ENCODE peak calls at places on chromosomes 16 and 17, in five cellular contexts. One of them, this sample, is unnamed.

GRCh38 chr17:54117452-54117851 is 294.7 kb downstream of the KIF2B start:
- DNase-seq in neuronal stem cell: no peak
- DNase-seq in H9: no peak
- DNase-seq in mesendoderm: no peak
- DNase-seq in mesenchymal stem cell: no peak
- DNase-seq in this sample: no peak

GRCh38 chr17:1558401-1558800 is 4.2 kb downstream of the PITPNA start:
- DNase-seq in neuronal stem cell: no peak
- DNase-seq in mesenchymal stem cell: peak
- DNase-seq in mesendoderm: no peak
- DNase-seq in H9: no peak
- DNase-seq in this sample: no peak

GRCh38 chr17:7114875-7115614 is 423 bp upstream of the ASGR2 start:
- DNase-seq in mesendoderm: no peak
- DNase-seq in mesenchymal stem cell: no peak
- DNase-seq in neuronal stem cell: no peak
- DNase-seq in H9: no peak
- DNase-seq in this sample: no peak

GRCh38 chr16:7140899-7141298 is 191.7 kb upstream of the RBFOX1 start:
- DNase-seq in H9: no peak
- DNase-seq in neuronal stem cell: no peak
- DNase-seq in mesenchymal stem cell: no peak
- DNase-seq in mesendoderm: peak
- DNase-seq in this sample: no peak

GRCh38 chr16:29649560-29650494 is 13.2 kb upstream of the SPN start:
- DNase-seq in mesendoderm: no peak
- DNase-seq in H9: no peak
- DNase-seq in mesenchymal stem cell: no peak
- DNase-seq in neuronal stem cell: no peak
- DNase-seq in this sample: no peak

GRCh38 chr17:81890447-81891302 is 711 bp downstream of the ALYREF start:
- DNase-seq in mesendoderm: no peak
- DNase-seq in H9: peak
- DNase-seq in neuronal stem cell: no peak
- DNase-seq in mesenchymal stem cell: peak
- DNase-seq in this sample: no peak

GRCh38 chr16:55543470-55543869 is 23.0 kb upstream of the CAPNS2 start:
- DNase-seq in mesenchymal stem cell: peak
- DNase-seq in H9: no peak
- DNase-seq in neuronal stem cell: no peak
- DNase-seq in mesendoderm: peak
- DNase-seq in this sample: peak

GRCh38 chr16:749010-749409 is 8.2 kb upstream of the CIAO3 start:
- DNase-seq in mesenchymal stem cell: peak
- DNase-seq in mesendoderm: no peak
- DNase-seq in neuronal stem cell: no peak
- DNase-seq in H9: no peak
- DNase-seq in this sample: peak

GRCh38 chr16:1258906-1259759 is 3.3 kb downstream of the TPSD1 start:
- DNase-seq in H9: no peak
- DNase-seq in neuronal stem cell: no peak
- DNase-seq in mesendoderm: no peak
- DNase-seq in mesenchymal stem cell: no peak
- DNase-seq in this sample: no peak

GRCh38 chr17:19398301-19399181 is 11.6 kb upstream of the MFAP4 start:
- DNase-seq in mesendoderm: no peak
- DNase-seq in mesenchymal stem cell: peak
- DNase-seq in H9: no peak
- DNase-seq in neuronal stem cell: no peak
- DNase-seq in this sample: no peak

GRCh38 chr17:29571883-29572681 is 3.6 kb downstream of the TP53I13 start:
- DNase-seq in H9: peak
- DNase-seq in mesendoderm: no peak
- DNase-seq in neuronal stem cell: no peak
- DNase-seq in mesenchymal stem cell: no peak
- DNase-seq in this sample: no peak

GRCh38 chr17:2262146-2262587 is 41.4 kb downstream of the SMG6 start:
- DNase-seq in neuronal stem cell: no peak
- DNase-seq in mesenchymal stem cell: peak
- DNase-seq in H9: no peak
- DNase-seq in mesendoderm: no peak
- DNase-seq in this sample: peak

GRCh38 chr16:72876221-72876620 is 171.7 kb downstream of the ZFHX3 start:
- DNase-seq in mesendoderm: no peak
- DNase-seq in H9: no peak
- DNase-seq in neuronal stem cell: no peak
- DNase-seq in mesenchymal stem cell: peak
- DNase-seq in this sample: peak

GRCh38 chr17:45143767-45144198 is 4.5 kb upstream of the HEXIM1 start:
- DNase-seq in mesendoderm: peak
- DNase-seq in neuronal stem cell: no peak
- DNase-seq in mesenchymal stem cell: peak
- DNase-seq in H9: peak
- DNase-seq in this sample: peak

GRCh38 chr17:50946891-50947843 is 81.0 kb upstream of the TOB1 start:
- DNase-seq in neuronal stem cell: no peak
- DNase-seq in H9: peak
- DNase-seq in mesendoderm: no peak
- DNase-seq in mesenchymal stem cell: no peak
- DNase-seq in this sample: no peak

GRCh38 chr17:66789961-66790421 is 44.9 kb upstream of the CACNG5 start:
- DNase-seq in mesendoderm: no peak
- DNase-seq in H9: no peak
- DNase-seq in neuronal stem cell: no peak
- DNase-seq in mesenchymal stem cell: no peak
- DNase-seq in this sample: peak
- H2BK5ac ChIP-seq in mesendoderm: no peak
- H2BK5ac ChIP-seq in H9: no peak
- H2BK5ac ChIP-seq in neuronal stem cell: no peak
- H2BK5ac ChIP-seq in mesenchymal stem cell: no peak
- H2BK5ac ChIP-seq in this sample: no peak

GRCh38 chr17:74750327-74751069 is 2.1 kb downstream of the NHERF1 start:
- DNase-seq in mesenchymal stem cell: no peak
- DNase-seq in H9: no peak
- DNase-seq in mesendoderm: no peak
- DNase-seq in neuronal stem cell: no peak
- DNase-seq in this sample: no peak

GRCh38 chr17:74751210-74751529 is 2.7 kb downstream of the NHERF1 start:
- DNase-seq in H9: no peak
- DNase-seq in neuronal stem cell: no peak
- DNase-seq in mesendoderm: no peak
- DNase-seq in mesenchymal stem cell: no peak
- DNase-seq in this sample: no peak

GRCh38 chr17:74752415-74752814 is 4.0 kb downstream of the NHERF1 start:
- DNase-seq in mesendoderm: no peak
- DNase-seq in H9: no peak
- DNase-seq in mesenchymal stem cell: no peak
- DNase-seq in neuronal stem cell: no peak
- DNase-seq in this sample: no peak

GRCh38 chr17:74754832-74755231 is 6.4 kb downstream of the NHERF1 start:
- DNase-seq in neuronal stem cell: no peak
- DNase-seq in mesenchymal stem cell: no peak
- DNase-seq in H9: no peak
- DNase-seq in mesendoderm: no peak
- DNase-seq in this sample: no peak

DNA sequence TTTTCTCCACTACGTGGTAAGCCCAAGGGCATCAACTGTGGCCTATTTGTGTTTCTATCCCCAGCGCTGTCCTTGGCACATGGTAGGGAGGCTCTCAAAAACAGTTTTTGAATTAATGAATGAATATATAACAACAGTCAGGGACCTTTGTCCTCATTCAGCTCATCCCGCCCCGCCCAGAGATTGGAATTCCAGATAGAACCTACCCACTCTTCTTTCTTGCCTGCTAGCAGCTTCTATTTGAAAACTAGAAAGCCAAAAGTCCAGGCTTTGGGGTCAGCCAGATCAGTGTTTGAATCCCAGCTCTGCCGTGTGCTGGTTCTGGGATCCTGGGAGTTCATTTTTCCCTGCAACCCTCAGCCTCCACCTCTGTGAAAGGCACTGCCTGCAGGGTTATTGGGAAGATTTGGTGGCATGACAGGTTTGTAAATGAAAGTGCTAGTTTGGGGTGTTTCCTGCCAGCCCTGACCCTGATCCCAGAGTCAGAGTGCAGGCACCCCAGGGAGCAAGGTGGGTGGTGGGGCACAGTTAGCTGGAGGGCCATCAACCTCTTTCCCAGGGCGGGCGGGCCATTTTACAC is 4.5 kb downstream of the NHERF1 start:
- DNase-seq in neuronal stem cell: no peak
- DNase-seq in mesendoderm: no peak
- DNase-seq in mesenchymal stem cell: no peak
- DNase-seq in H9: no peak
- DNase-seq in this sample: no peak
- H2BK5ac ChIP-seq in neuronal stem cell: no peak
- H2BK5ac ChIP-seq in mesendoderm: no peak
- H2BK5ac ChIP-seq in mesenchymal stem cell: no peak
- H2BK5ac ChIP-seq in H9: no peak
- H2BK5ac ChIP-seq in this sample: no peak

GRCh38 chr16:24141466-24141865 is 114.7 kb upstream of the CACNG3 start:
- DNase-seq in neuronal stem cell: no peak
- DNase-seq in mesendoderm: peak
- DNase-seq in H9: no peak
- DNase-seq in mesenchymal stem cell: no peak
- DNase-seq in this sample: no peak

GRCh38 chr16:24135624-24136296 is 120.4 kb upstream of the CACNG3 start:
- DNase-seq in mesendoderm: peak
- DNase-seq in neuronal stem cell: no peak
- DNase-seq in mesenchymal stem cell: no peak
- DNase-seq in H9: peak
- DNase-seq in this sample: no peak

GRCh38 chr16:24138024-24138423 is 118.1 kb upstream of the CACNG3 start:
- DNase-seq in H9: peak
- DNase-seq in mesenchymal stem cell: no peak
- DNase-seq in neuronal stem cell: no peak
- DNase-seq in mesendoderm: peak
- DNase-seq in this sample: no peak

GRCh38 chr16:24141917-24142316 is 114.2 kb upstream of the CACNG3 start:
- DNase-seq in neuronal stem cell: no peak
- DNase-seq in H9: no peak
- DNase-seq in mesendoderm: no peak
- DNase-seq in mesenchymal stem cell: no peak
- DNase-seq in this sample: no peak

GRCh38 chr16:24139282-24139681 is 116.9 kb upstream of the CACNG3 start:
- DNase-seq in mesenchymal stem cell: no peak
- DNase-seq in neuronal stem cell: no peak
- DNase-seq in H9: peak
- DNase-seq in mesendoderm: peak
- DNase-seq in this sample: no peak
- H2BK5ac ChIP-seq in mesenchymal stem cell: no peak
- H2BK5ac ChIP-seq in neuronal stem cell: no peak
- H2BK5ac ChIP-seq in H9: no peak
- H2BK5ac ChIP-seq in mesendoderm: no peak
- H2BK5ac ChIP-seq in this sample: no peak

GRCh38 chr17:67520916-67521772 is 144.1 kb downstream of the PITPNC1 start:
- DNase-seq in mesendoderm: no peak
- DNase-seq in neuronal stem cell: no peak
- DNase-seq in mesenchymal stem cell: no peak
- DNase-seq in H9: peak
- DNase-seq in this sample: peak
- H2BK5ac ChIP-seq in mesendoderm: no peak
- H2BK5ac ChIP-seq in neuronal stem cell: no peak
- H2BK5ac ChIP-seq in mesenchymal stem cell: no peak
- H2BK5ac ChIP-seq in H9: no peak
- H2BK5ac ChIP-seq in this sample: no peak